ENCODE peak calls at places on chromosomes 13 and 19, in ten cellular contexts. One of them, this sample, is unnamed.

GRCh38 chr19:18488403-18488723 is 33.5 kb downstream of the ELL start:
- DNase-seq in body of pancreas: no peak
- DNase-seq in spleen: peak
- DNase-seq in HCT116: no peak
- DNase-seq in AG09309: no peak
- DNase-seq in colonic mucosa: no peak
- DNase-seq in fibroblast of the aortic adventitia: peak
- DNase-seq in WERI-Rb-1: no peak
- DNase-seq in kidney epithelial cell: no peak
- DNase-seq in HFFc6: no peak
- DNase-seq in this sample: no peak

GRCh38 chr13:48369988-48370387 is 42.9 kb downstream of the LPAR6 start:
- DNase-seq in body of pancreas: no peak
- DNase-seq in spleen: no peak
- DNase-seq in HCT116: no peak
- DNase-seq in AG09309: no peak
- DNase-seq in colonic mucosa: no peak
- DNase-seq in fibroblast of the aortic adventitia: no peak
- DNase-seq in WERI-Rb-1: no peak
- DNase-seq in kidney epithelial cell: no peak
- DNase-seq in HFFc6: no peak
- DNase-seq in this sample: no peak

GRCh38 chr13:20410726-20411125 is 114.9 kb downstream of the CRYL1 start:
- DNase-seq in body of pancreas: no peak
- DNase-seq in spleen: no peak
- DNase-seq in HCT116: no peak
- DNase-seq in AG09309: no peak
- DNase-seq in colonic mucosa: no peak
- DNase-seq in fibroblast of the aortic adventitia: no peak
- DNase-seq in WERI-Rb-1: no peak
- DNase-seq in kidney epithelial cell: no peak
- DNase-seq in HFFc6: no peak
- DNase-seq in this sample: no peak

GRCh38 chr19:6736917-6737283 is 480 bp downstream of the GPR108 start:
- DNase-seq in body of pancreas: peak
- DNase-seq in spleen: peak
- DNase-seq in HCT116: no peak
- DNase-seq in AG09309: no peak
- DNase-seq in colonic mucosa: no peak
- DNase-seq in fibroblast of the aortic adventitia: no peak
- DNase-seq in WERI-Rb-1: no peak
- DNase-seq in kidney epithelial cell: no peak
- DNase-seq in HFFc6: no peak
- DNase-seq in this sample: no peak

GRCh38 chr19:15248648-15249559 is 16.7 kb upstream of the EPHX3 start:
- DNase-seq in body of pancreas: peak
- DNase-seq in spleen: no peak
- DNase-seq in HCT116: no peak
- DNase-seq in AG09309: peak
- DNase-seq in colonic mucosa: peak
- DNase-seq in fibroblast of the aortic adventitia: peak
- DNase-seq in WERI-Rb-1: no peak
- DNase-seq in kidney epithelial cell: peak
- DNase-seq in HFFc6: peak
- DNase-seq in this sample: peak

GRCh38 chr19:44603201-44603945 is 10.0 kb upstream of the IGSF23 start:
- DNase-seq in body of pancreas: no peak
- DNase-seq in spleen: no peak
- DNase-seq in HCT116: no peak
- DNase-seq in AG09309: peak
- DNase-seq in colonic mucosa: no peak
- DNase-seq in fibroblast of the aortic adventitia: peak
- DNase-seq in WERI-Rb-1: no peak
- DNase-seq in kidney epithelial cell: no peak
- DNase-seq in HFFc6: peak
- DNase-seq in this sample: peak

GRCh38 chr13:33289966-33290365 is 4.4 kb upstream of the STARD13 start:
- DNase-seq in body of pancreas: no peak
- DNase-seq in spleen: no peak
- DNase-seq in HCT116: no peak
- DNase-seq in AG09309: no peak
- DNase-seq in colonic mucosa: no peak
- DNase-seq in fibroblast of the aortic adventitia: peak
- DNase-seq in WERI-Rb-1: no peak
- DNase-seq in kidney epithelial cell: no peak
- DNase-seq in HFFc6: no peak
- DNase-seq in this sample: no peak

GRCh38 chr19:30069535-30070197 is 127.6 kb downstream of the URI1 start:
- DNase-seq in body of pancreas: peak
- DNase-seq in spleen: peak
- DNase-seq in HCT116: no peak
- DNase-seq in AG09309: no peak
- DNase-seq in colonic mucosa: no peak
- DNase-seq in fibroblast of the aortic adventitia: no peak
- DNase-seq in WERI-Rb-1: peak
- DNase-seq in kidney epithelial cell: no peak
- DNase-seq in HFFc6: no peak
- DNase-seq in this sample: no peak

GRCh38 chr13:71056581-71056980 is 810.4 kb downstream of the DACH1 start:
- DNase-seq in body of pancreas: no peak
- DNase-seq in spleen: no peak
- DNase-seq in HCT116: no peak
- DNase-seq in AG09309: no peak
- DNase-seq in colonic mucosa: no peak
- DNase-seq in fibroblast of the aortic adventitia: no peak
- DNase-seq in WERI-Rb-1: no peak
- DNase-seq in kidney epithelial cell: no peak
- DNase-seq in HFFc6: no peak
- DNase-seq in this sample: no peak

GRCh38 chr19:6047741-6048231 is 62.5 kb downstream of the RFX2 start:
- DNase-seq in body of pancreas: no peak
- DNase-seq in spleen: no peak
- DNase-seq in HCT116: peak
- DNase-seq in AG09309: no peak
- DNase-seq in colonic mucosa: no peak
- DNase-seq in fibroblast of the aortic adventitia: peak
- DNase-seq in WERI-Rb-1: peak
- DNase-seq in kidney epithelial cell: no peak
- DNase-seq in HFFc6: peak
- DNase-seq in this sample: no peak

DNA sequence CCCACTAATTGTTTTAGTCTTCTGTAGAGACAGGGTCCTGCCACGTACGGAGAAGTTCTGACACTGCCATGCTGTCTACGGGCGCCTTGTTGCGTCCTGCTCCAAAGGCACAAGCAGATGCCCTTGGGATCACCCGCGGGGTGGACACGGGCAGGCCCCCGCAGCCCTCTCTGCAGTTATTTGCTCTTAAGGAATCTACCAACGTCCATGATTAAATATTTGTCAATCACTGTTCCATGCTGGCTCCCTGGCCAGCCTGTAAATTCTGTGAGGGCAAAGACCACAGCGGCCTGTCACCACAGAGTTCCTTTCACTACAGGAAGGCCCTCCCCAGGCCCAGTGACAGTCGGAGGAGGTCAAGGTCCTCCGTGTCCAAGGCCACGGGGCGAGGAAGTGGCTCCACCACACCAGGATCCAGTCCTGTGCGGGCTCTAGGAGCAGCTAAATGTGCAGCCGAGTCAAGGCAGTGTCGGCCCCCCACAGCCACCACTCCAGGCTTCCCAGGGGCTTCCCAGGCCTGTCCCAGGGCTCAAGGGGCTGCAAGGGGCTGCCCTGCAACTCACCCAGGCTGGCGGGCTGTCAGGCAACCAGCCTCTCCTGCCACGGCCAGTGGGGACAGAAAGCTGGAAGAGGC is 2.1 kb downstream of the RNF126 start:
- DNase-seq in body of pancreas: no peak
- DNase-seq in spleen: peak
- DNase-seq in HCT116: no peak
- DNase-seq in AG09309: no peak
- DNase-seq in colonic mucosa: peak
- DNase-seq in fibroblast of the aortic adventitia: no peak
- DNase-seq in WERI-Rb-1: no peak
- DNase-seq in kidney epithelial cell: no peak
- DNase-seq in HFFc6: no peak
- DNase-seq in this sample: no peak
- TF ChIP-seq CTCF in body of pancreas: no peak
- TF ChIP-seq CTCF in spleen: no peak
- TF ChIP-seq CTCF in HCT116: no peak
- TF ChIP-seq CTCF in AG09309: no peak
- TF ChIP-seq CTCF in colonic mucosa: no peak
- TF ChIP-seq CTCF in fibroblast of the aortic adventitia: no peak
- TF ChIP-seq CTCF in WERI-Rb-1: no peak
- TF ChIP-seq CTCF in kidney epithelial cell: no peak
- TF ChIP-seq CTCF in HFFc6: no peak
- TF ChIP-seq CTCF in this sample: no peak

DNA sequence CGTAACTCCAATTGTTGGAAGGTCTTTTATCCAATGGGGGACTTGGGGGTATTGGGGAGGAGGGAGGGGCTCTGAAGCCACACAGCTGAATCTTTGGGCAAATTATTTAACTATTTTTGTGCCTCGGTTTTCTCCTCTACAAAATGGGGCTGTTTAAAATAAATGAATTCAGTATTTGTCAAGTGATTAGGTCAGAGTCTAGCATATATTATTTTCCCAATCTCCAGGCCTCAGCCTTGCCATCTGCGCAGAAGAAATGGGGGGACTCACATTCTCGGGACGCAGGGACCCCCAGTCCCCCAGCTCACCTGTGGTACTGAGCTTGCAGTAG is 1.5 kb downstream of the TLE5 start:
- DNase-seq in body of pancreas: no peak
- DNase-seq in spleen: no peak
- DNase-seq in HCT116: no peak
- DNase-seq in AG09309: no peak
- DNase-seq in colonic mucosa: no peak
- DNase-seq in fibroblast of the aortic adventitia: no peak
- DNase-seq in WERI-Rb-1: no peak
- DNase-seq in kidney epithelial cell: no peak
- DNase-seq in HFFc6: no peak
- DNase-seq in this sample: no peak
- TF ChIP-seq CTCF in body of pancreas: no peak
- TF ChIP-seq CTCF in spleen: no peak
- TF ChIP-seq CTCF in HCT116: no peak
- TF ChIP-seq CTCF in AG09309: no peak
- TF ChIP-seq CTCF in colonic mucosa: no peak
- TF ChIP-seq CTCF in fibroblast of the aortic adventitia: no peak
- TF ChIP-seq CTCF in WERI-Rb-1: no peak
- TF ChIP-seq CTCF in kidney epithelial cell: no peak
- TF ChIP-seq CTCF in HFFc6: no peak
- TF ChIP-seq CTCF in this sample: no peak

DNA sequence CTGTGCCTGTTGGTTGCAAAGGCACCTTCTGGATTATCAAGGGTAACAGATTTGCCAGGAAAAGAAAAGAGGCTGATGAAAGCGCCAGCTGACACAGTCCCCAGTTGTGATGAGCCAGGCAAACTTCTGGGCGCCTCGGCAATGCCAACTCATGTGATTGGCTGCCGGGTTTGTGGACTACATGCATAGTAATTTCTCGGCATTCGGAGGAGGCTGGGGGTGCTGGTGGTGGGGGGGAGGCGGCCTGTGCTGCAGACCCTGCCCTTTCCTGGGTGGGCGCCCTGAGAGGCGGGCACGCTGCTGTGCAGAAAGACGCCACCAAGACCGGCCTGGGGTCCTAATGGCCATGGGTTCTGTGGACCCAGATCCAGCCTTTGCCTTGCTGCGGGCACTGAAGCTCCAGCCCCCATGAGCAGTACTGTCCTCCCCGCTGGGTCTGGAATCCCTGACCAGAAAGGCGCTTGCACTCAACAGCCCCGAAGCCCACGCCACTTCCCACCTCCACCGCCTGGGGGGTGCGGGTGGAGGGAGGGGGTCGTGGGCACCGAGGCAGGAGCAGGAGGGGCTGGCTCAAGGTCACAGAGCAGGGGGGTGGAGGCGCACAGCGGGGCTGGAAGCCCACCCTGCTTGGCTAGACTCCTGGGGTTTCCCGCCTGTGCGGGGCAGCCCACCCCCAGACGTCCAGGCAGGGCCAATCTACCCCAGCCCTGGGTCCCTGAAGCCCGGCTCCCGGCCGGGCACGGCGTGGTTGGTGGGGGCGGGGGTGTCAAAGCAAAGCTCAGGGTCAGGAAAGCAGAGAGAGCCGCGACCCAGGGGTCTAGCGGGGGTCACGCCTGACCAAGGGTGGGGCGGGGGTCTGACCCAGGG is 1.0 kb downstream of the DIRAS1 start:
- DNase-seq in body of pancreas: no peak
- DNase-seq in spleen: peak
- DNase-seq in HCT116: no peak
- DNase-seq in AG09309: no peak
- DNase-seq in colonic mucosa: no peak
- DNase-seq in fibroblast of the aortic adventitia: peak
- DNase-seq in WERI-Rb-1: no peak
- DNase-seq in kidney epithelial cell: no peak
- DNase-seq in HFFc6: peak
- DNase-seq in this sample: no peak
- TF ChIP-seq CTCF in body of pancreas: no peak
- TF ChIP-seq CTCF in spleen: no peak
- TF ChIP-seq CTCF in HCT116: no peak
- TF ChIP-seq CTCF in AG09309: peak
- TF ChIP-seq CTCF in colonic mucosa: no peak
- TF ChIP-seq CTCF in fibroblast of the aortic adventitia: peak
- TF ChIP-seq CTCF in WERI-Rb-1: no peak
- TF ChIP-seq CTCF in kidney epithelial cell: no peak
- TF ChIP-seq CTCF in HFFc6: peak
- TF ChIP-seq CTCF in this sample: no peak

GRCh38 chr19:50952890-50953289 is at the start of gene KLK5:
- DNase-seq in body of pancreas: no peak
- DNase-seq in spleen: no peak
- DNase-seq in HCT116: no peak
- DNase-seq in AG09309: no peak
- DNase-seq in colonic mucosa: no peak
- DNase-seq in fibroblast of the aortic adventitia: no peak
- DNase-seq in WERI-Rb-1: no peak
- DNase-seq in kidney epithelial cell: no peak
- DNase-seq in HFFc6: no peak
- DNase-seq in this sample: no peak
- TF ChIP-seq CTCF in body of pancreas: no peak
- TF ChIP-seq CTCF in spleen: no peak
- TF ChIP-seq CTCF in HCT116: no peak
- TF ChIP-seq CTCF in AG09309: no peak
- TF ChIP-seq CTCF in colonic mucosa: no peak
- TF ChIP-seq CTCF in fibroblast of the aortic adventitia: no peak
- TF ChIP-seq CTCF in WERI-Rb-1: no peak
- TF ChIP-seq CTCF in kidney epithelial cell: no peak
- TF ChIP-seq CTCF in HFFc6: no peak
- TF ChIP-seq CTCF in this sample: no peak

GRCh38 chr13:110616103-110617101 is 1.1 kb downstream of the NAXD start:
- DNase-seq in body of pancreas: peak
- DNase-seq in spleen: peak
- DNase-seq in HCT116: peak
- DNase-seq in AG09309: no peak
- DNase-seq in colonic mucosa: peak
- DNase-seq in fibroblast of the aortic adventitia: peak
- DNase-seq in WERI-Rb-1: peak
- DNase-seq in kidney epithelial cell: no peak
- DNase-seq in HFFc6: peak
- DNase-seq in this sample: no peak
- TF ChIP-seq CTCF in body of pancreas: no peak
- TF ChIP-seq CTCF in spleen: no peak
- TF ChIP-seq CTCF in HCT116: no peak
- TF ChIP-seq CTCF in AG09309: no peak
- TF ChIP-seq CTCF in colonic mucosa: no peak
- TF ChIP-seq CTCF in fibroblast of the aortic adventitia: peak
- TF ChIP-seq CTCF in WERI-Rb-1: peak
- TF ChIP-seq CTCF in kidney epithelial cell: peak
- TF ChIP-seq CTCF in HFFc6: no peak
- TF ChIP-seq CTCF in this sample: no peak